ENCODE peak calls at places on chromosomes 6 and 20, in ten cellular contexts. N, C, B, O, T, R, P, J, Y and E are unnamed samples.

GRCh38 chr6:165662671-165663282 is at the start of gene PDE10A:
- DNase-seq in N (peak), C (peak), B (no peak), O (peak), T (no peak), R (peak), P (peak), J (no peak), Y (peak), E (no peak)

GRCh38 chr6:1625352-1625773 is 15.6 kb downstream of the FOXC1 start:
- DNase-seq in N (no peak), C (peak), B (no peak), O (no peak), T (no peak), R (no peak), P (no peak), J (no peak), Y (no peak), E (no peak)

GRCh38 chr20:62118113-62119043 is 3.9 kb upstream of the LSM14B start:
- DNase-seq in N (no peak), C (no peak), B (no peak), O (no peak), T (no peak), R (no peak), P (no peak), J (no peak), Y (no peak), E (no peak)

GRCh38 chr6:9168669-9169068 is 733.3 kb upstream of the SLC35B3 start:
- DNase-seq in N (no peak), C (no peak), B (no peak), O (no peak), T (no peak), R (no peak), P (no peak), J (no peak), Y (no peak), E (no peak)

GRCh38 chr6:88573971-88574370 is 389.4 kb downstream of the RNGTT start:
- DNase-seq in N (no peak), C (no peak), B (no peak), O (no peak), T (no peak), R (no peak), P (no peak), J (no peak), Y (no peak), E (no peak)

GRCh38 chr6:135251416-135251815 is 70.3 kb downstream of the MYB start:
- DNase-seq in N (no peak), C (no peak), B (no peak), O (no peak), T (no peak), R (no peak), P (no peak), J (no peak), Y (no peak), E (no peak)

GRCh38 chr6:113591896-113592827 is 265.0 kb upstream of the MARCKS start:
- DNase-seq in N (no peak), C (peak), B (peak), O (no peak), T (no peak), R (peak), P (no peak), J (no peak), Y (no peak), E (no peak)

GRCh38 chr6:164034602-164035140 is 620.2 kb downstream of the QKI start:
- DNase-seq in N (no peak), C (no peak), B (no peak), O (no peak), T (no peak), R (no peak), P (no peak), J (no peak), Y (no peak), E (no peak)

GRCh38 chr6:168163096-168163731 is 84.2 kb upstream of the FRMD1 start:
- DNase-seq in N (no peak), C (no peak), B (no peak), O (no peak), T (peak), R (peak), P (no peak), J (no peak), Y (no peak), E (no peak)

GRCh38 chr6:37525460-37526357 is 26.0 kb upstream of the CCDC167 start:
- DNase-seq in N (no peak), C (peak), B (no peak), O (no peak), T (no peak), R (no peak), P (no peak), J (no peak), Y (no peak), E (peak)

GRCh38 chr6:56073315-56073714 is 174.1 kb downstream of the COL21A1 start:
- DNase-seq in N (no peak), C (peak), B (no peak), O (no peak), T (no peak), R (no peak), P (no peak), J (no peak), Y (no peak), E (no peak)

GRCh38 chr6:110323004-110323657 is 35.0 kb downstream of the METTL24 start:
- DNase-seq in N (no peak), C (no peak), B (no peak), O (no peak), T (no peak), R (no peak), P (no peak), J (no peak), Y (no peak), E (no peak)

GRCh38 chr20:48880331-48880730 is 41.2 kb upstream of the ARFGEF2 start:
- DNase-seq in N (no peak), C (no peak), B (no peak), O (no peak), T (no peak), R (no peak), P (no peak), J (no peak), Y (no peak), E (no peak)

GRCh38 chr6:39188101-39188455 is 41.2 kb downstream of the KCNK5 start:
- DNase-seq in N (no peak), C (no peak), B (no peak), O (no peak), T (no peak), R (no peak), P (no peak), J (no peak), Y (no peak), E (no peak)

GRCh38 chr20:23368316-23369110 is 6.5 kb downstream of the GZF1 start:
- DNase-seq in N (no peak), C (peak), B (no peak), O (no peak), T (no peak), R (no peak), P (no peak), J (no peak), Y (no peak), E (no peak)

GRCh38 chr6:116500969-116501433 is 10.4 kb upstream of the CALHM5 start:
- DNase-seq in N (no peak), C (peak), B (no peak), O (no peak), T (no peak), R (no peak), P (no peak), J (no peak), Y (peak), E (peak)